ENCODE peak calls at places on chromosomes 6 and 20, in five cellular contexts. R is GF-D8, G is GM19239, X is left ventricle myocardium inferior, N is SJSA1. Q is an unnamed sample.

GRCh38 chr6:116467514-116467913 is 6.3 kb downstream of the CALHM6 start:
- DNase-seq in R (no peak), G (no peak), X (no peak), N (no peak), Q (no peak)

GRCh38 chr20:7650481-7650880 is 289.8 kb downstream of the HAO1 start:
- DNase-seq in R (no peak), G (no peak), X (no peak), N (no peak), Q (no peak)

GRCh38 chr20:46850416-46850815 is 44.2 kb upstream of the EYA2 start:
- DNase-seq in R (no peak), G (no peak), X (no peak), N (no peak), Q (no peak)

GRCh38 chr6:73739097-73739496 is 43.1 kb downstream of the CD109 start:
- DNase-seq in R (no peak), G (no peak), X (no peak), N (peak), Q (no peak)

GRCh38 chr6:96898241-96898851 is 655 bp upstream of the NDUFAF4 start:
- DNase-seq in R (peak), G (no peak), X (no peak), N (peak), Q (no peak)

GRCh38 chr6:69019832-69020231 is 384.8 kb downstream of the ADGRB3 start:
- DNase-seq in R (no peak), G (no peak), X (no peak), N (no peak), Q (no peak)

GRCh38 chr20:39853664-39854063 is 835.4 kb downstream of the MAFB start:
- DNase-seq in R (no peak), G (peak), X (no peak), N (no peak), Q (no peak)

GRCh38 chr6:109891924-109892323 is 86.2 kb upstream of the GPR6 start:
- DNase-seq in R (peak), G (no peak), X (no peak), N (no peak), Q (no peak)

GRCh38 chr20:16095241-16095640 is 478.0 kb downstream of the KIF16B start:
- DNase-seq in R (no peak), G (no peak), X (no peak), N (no peak), Q (no peak)

GRCh38 chr6:139433647-139434419 is 59.4 kb upstream of the CITED2 start:
- DNase-seq in R (no peak), G (no peak), X (no peak), N (no peak), Q (no peak)

GRCh38 chr6:30763618-30764489 is 19.5 kb upstream of the IER3 start:
- DNase-seq in R (no peak), G (no peak), X (no peak), N (peak), Q (no peak)

GRCh38 chr6:1540864-1541521 is 68.7 kb upstream of the FOXC1 start:
- DNase-seq in R (no peak), G (no peak), X (no peak), N (no peak), Q (no peak)

GRCh38 chr6:165487347-165487746 is 175.7 kb downstream of the PDE10A start:
- DNase-seq in R (no peak), G (no peak), X (no peak), N (no peak), Q (no peak)

GRCh38 chr6:129102741-129103140 is 219.8 kb downstream of the LAMA2 start:
- DNase-seq in R (no peak), G (no peak), X (peak), N (peak), Q (no peak)

GRCh38 chr6:27871919-27872633 is 40.1 kb downstream of the OR2B2 start:
- DNase-seq in R (peak), G (no peak), X (peak), N (peak), Q (peak)

Q was measured in GM12891.